ENCODE peak calls at places on chromosomes 2 and 18, in four cellular contexts. M is AG20443; I is activated CD4-positive, alpha-beta T cell treated with anti-CD3 and anti-CD28 coated beads, Interleukin-2, amount 50 U/mL, for 1 hour; N is NCI-H510A treated with DMSO at 0.1 percent for 48 hours. C is an unnamed sample.

GRCh38 chr2:197033222-197033621 is 106.7 kb upstream of the PGAP1 start:
- DNase-seq in I (no peak), N (no peak), M (no peak), C (no peak)

GRCh38 chr2:222296911-222297599 is 1.7 kb downstream of the PAX3 start:
- DNase-seq in I (no peak), N (no peak), M (no peak), C (no peak)

GRCh38 chr2:61244694-61245093 is 82.7 kb downstream of the C2orf74 start:
- DNase-seq in N (no peak), I (no peak), M (no peak), C (no peak)

GRCh38 chr2:59182249-59182648 is 941.1 kb upstream of the FANCL start:
- DNase-seq in N (no peak), M (peak; percentile 43), I (no peak), C (no peak)

GRCh38 chr18:51195086-51195601 is 2.3 kb downstream of the MEX3C start:
- DNase-seq in I (no peak), N (no peak), M (no peak), C (no peak)

GRCh38 chr2:26772064-26773001 is 8.2 kb downstream of the SLC35F6 start:
- DNase-seq in M (peak; percentile 71), N (no peak), I (peak; percentile 13), C (peak; percentile 73)

GRCh38 chr18:70288171-70288850 is 534 bp upstream of the SOCS6 start:
- DNase-seq in M (peak; percentile 78), I (no peak), N (no peak), C (no peak)

GRCh38 chr2:156589381-156590079 is 153.4 kb downstream of the GPD2 start:
- DNase-seq in M (peak; percentile 66), I (peak; percentile 5), N (peak; percentile 33), C (peak; percentile 52)

GRCh38 chr18:75265872-75266271 is 55.3 kb downstream of the TSHZ1 start:
- DNase-seq in N (no peak), I (no peak), M (no peak), C (no peak)

GRCh38 chr2:230097841-230098240 is 29.1 kb upstream of the SLC16A14 start:
- DNase-seq in N (no peak), M (no peak), I (no peak), C (no peak)

GRCh38 chr2:7020059-7020458 is 102.8 kb downstream of the RNF144A start:
- DNase-seq in N (no peak), I (no peak), M (no peak), C (no peak)

GRCh38 chr2:47483191-47483590 is 80.2 kb downstream of the MSH2 start:
- DNase-seq in N (no peak), I (no peak), M (no peak), C (no peak)

C was measured in naive thymus-derived CD8-positive, alpha-beta T cell.